ENCODE peak calls at places on chromosome 4, in four cellular contexts. Z is cardiac fibroblast, B is cardiac muscle cell, D is heart right ventricle. I is an unnamed sample.

GRCh38 chr4:26671111-26671510 is 87.2 kb downstream of the TBC1D19 start:
- DNase-seq in Z (no peak), B (no peak), D (no peak), I (no peak)

GRCh38 chr4:181550381-181550780 is 692.8 kb upstream of the TENM3 start:
- DNase-seq in Z (no peak), D (no peak), B (no peak), I (no peak)

GRCh38 chr4:8538076-8538702 is 42.0 kb upstream of the GPR78 start:
- DNase-seq in D (no peak), B (no peak), Z (no peak), I (no peak)

GRCh38 chr4:164799410-164799809 is 45.5 kb downstream of the SMIM31 start:
- DNase-seq in B (no peak), Z (no peak), D (no peak), I (no peak)

GRCh38 chr4:165826166-165826565 is 46.9 kb upstream of the TLL1 start:
- DNase-seq in Z (no peak), B (no peak), D (no peak), I (no peak)

GRCh38 chr4:26724522-26724921 is 136.1 kb upstream of the STIM2 start:
- DNase-seq in B (no peak), D (no peak), Z (peak), I (no peak)

GRCh38 chr4:42280327-42281095 is 116.8 kb upstream of the SHISA3 start:
- DNase-seq in Z (peak), D (no peak), B (peak), I (peak)

GRCh38 chr4:26573389-26573794 is 10.5 kb upstream of the TBC1D19 start:
- DNase-seq in B (no peak), D (no peak), Z (no peak), I (no peak)

GRCh38 chr4:122246551-122246950 is 94.4 kb downstream of the BLTP1 start:
- DNase-seq in D (no peak), Z (no peak), B (no peak), I (no peak)

GRCh38 chr4:7108660-7109059 is 40.8 kb upstream of the GRPEL1 start:
- DNase-seq in B (no peak), D (no peak), Z (no peak), I (no peak)

GRCh38 chr4:137644201-137644600 is 111.9 kb upstream of the PCDH18 start:
- DNase-seq in Z (peak), D (no peak), B (peak), I (peak)

GRCh38 chr4:45662996-45663395 is 460.9 kb downstream of the GABRG1 start:
- DNase-seq in B (peak), Z (peak), D (peak), I (peak)

GRCh38 chr4:55397521-55398321 is 2.0 kb downstream of the TMEM165 start:
- DNase-seq in B (peak), Z (peak), D (no peak), I (peak)

GRCh38 chr4:52658671-52659015 is 458 bp downstream of the USP46 start:
- DNase-seq in B (no peak), D (peak), Z (no peak), I (no peak)

GRCh38 chr4:52659722-52660261 is 691 bp upstream of the USP46 start:
- DNase-seq in D (peak), B (peak), Z (peak), I (peak)

GRCh38 chr4:52659016-52659721 is at the start of gene USP46:
- DNase-seq in B (peak), Z (peak), D (peak), I (peak)

GRCh38 chr4:52657317-52657629 is 1.8 kb downstream of the USP46 start:
- DNase-seq in D (no peak), B (no peak), Z (no peak), I (no peak)

GRCh38 chr4:52657630-52658501 is 1.2 kb downstream of the USP46 start:
- DNase-seq in D (no peak), Z (peak), B (peak), I (peak)
- H3K4me3 ChIP-seq in D (peak), Z (peak), B (peak), I (peak)

GRCh38 chr4:179762840-179763239 is 2320.6 kb upstream of the AGA start:
- DNase-seq in B (no peak), Z (no peak), D (no peak), I (no peak)

GRCh38 chr4:179766938-179767337 is 2324.7 kb upstream of the AGA start:
- DNase-seq in Z (no peak), D (no peak), B (no peak), I (no peak)
- TF ChIP-seq CTCF in Z (no peak), D (no peak), B (no peak), I (no peak)

GRCh38 chr4:83331959-83332358 is 2.7 kb downstream of the HPSE start:
- DNase-seq in D (no peak), B (no peak), Z (no peak), I (no peak)

GRCh38 chr4:83329521-83330105 is 5.0 kb downstream of the HPSE start:
- DNase-seq in B (peak), D (no peak), Z (peak), I (peak)

GRCh38 chr4:83335691-83336090 is 1.0 kb upstream of the HPSE start:
- DNase-seq in Z (no peak), B (peak), D (no peak), I (no peak)

GRCh38 chr4:83339573-83339972 is 4.9 kb upstream of the HPSE start:
- DNase-seq in Z (no peak), B (no peak), D (no peak), I (no peak)

GRCh38 chr4:83334425-83335241 is at the start of gene HPSE:
- DNase-seq in D (peak), Z (peak), B (peak), I (peak)
- H3K4me3 ChIP-seq in D (peak), Z (peak), B (peak), I (peak)

GRCh38 chr4:108172231-108172779 is 3.6 kb upstream of the LEF1 start:
- DNase-seq in Z (peak), D (peak), B (peak), I (no peak)
- TF ChIP-seq CTCF in Z (no peak), D (peak), B (no peak), I (no peak)

DNA sequence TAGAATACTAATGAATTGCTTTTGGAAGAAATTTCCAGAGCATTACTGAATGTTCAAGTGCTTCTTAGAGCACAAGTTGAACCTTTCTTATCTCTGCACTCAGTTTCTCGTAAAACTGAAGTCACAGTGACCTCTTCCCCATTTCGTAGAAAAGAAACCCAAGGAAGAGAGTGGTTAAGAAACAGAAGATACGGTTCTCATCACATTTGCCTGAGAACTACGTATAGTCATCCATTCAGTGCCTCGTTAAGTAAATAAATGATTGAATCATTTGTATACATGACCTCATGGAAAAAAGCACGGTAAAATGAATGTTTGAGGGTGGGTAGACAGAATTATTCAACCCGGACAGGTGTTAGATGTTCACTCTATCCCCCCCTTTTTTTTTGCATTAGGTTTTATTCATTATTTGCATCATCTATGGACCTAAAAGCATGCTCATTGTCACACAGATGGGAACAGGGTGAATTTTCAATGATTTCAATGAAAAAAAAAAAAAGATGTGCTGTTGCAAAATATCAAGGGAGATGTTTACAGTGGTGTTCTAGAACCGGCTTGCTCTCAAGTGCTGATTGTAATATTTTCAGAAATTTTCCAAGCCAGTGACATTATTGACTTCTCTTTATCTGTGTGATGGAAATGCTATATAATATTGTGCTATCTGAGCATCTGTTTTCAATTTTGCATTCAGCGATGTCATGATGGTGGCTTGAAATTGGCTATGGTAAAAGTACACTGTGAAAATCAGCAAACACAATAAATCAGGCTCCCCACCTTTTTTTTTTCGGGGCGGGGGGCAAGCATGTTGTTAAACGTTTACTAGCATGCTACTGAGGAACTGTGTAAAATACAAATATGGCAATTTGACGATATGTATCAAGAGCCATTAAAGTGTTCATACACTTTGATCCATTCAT is 4.3 kb downstream of the RHOH start:
- DNase-seq in Z (no peak), D (no peak), B (no peak), I (no peak)
- H3K4me3 ChIP-seq in Z (no peak), D (no peak), B (no peak), I (no peak)

DNA sequence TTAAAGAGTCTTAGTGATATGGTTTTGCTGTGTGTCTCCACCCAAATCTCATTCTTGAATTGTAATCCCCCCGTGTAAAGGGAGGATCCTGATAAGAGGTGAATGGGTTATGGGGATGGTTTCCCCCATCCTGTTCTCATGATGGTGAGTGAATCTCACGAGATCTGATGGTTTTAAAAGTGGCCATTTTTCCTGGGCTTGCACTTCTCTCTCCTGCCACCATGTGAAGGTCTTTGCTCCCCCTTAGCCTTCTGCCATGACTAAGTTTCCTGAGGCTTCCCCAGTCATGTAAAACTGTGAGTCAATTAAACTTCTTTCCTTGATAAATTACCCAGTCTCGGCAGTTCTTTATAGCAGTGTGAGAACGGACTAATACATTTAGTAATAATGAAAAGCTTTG is 46.9 kb downstream of the ANTXR2 start:
- DNase-seq in B (no peak), Z (no peak), D (no peak), I (no peak)
- TF ChIP-seq CTCF in B (no peak), Z (no peak), D (no peak), I (no peak)

GRCh38 chr4:143558286-143558685 is 44.8 kb downstream of the SMARCA5 start:
- DNase-seq in Z (no peak), B (no peak), D (no peak), I (no peak)
- H3K4me3 ChIP-seq in Z (no peak), B (no peak), D (no peak), I (no peak)

I was measured in fibroblast of pulmonary artery.